ENCODE peak calls at places on chromosomes 1 and 21, in seven cellular contexts. W, A, X, D, S, O and Y are unnamed samples.

GRCh38 chr1:37255111-37255795 is 219.1 kb upstream of the ZC3H12A start:
- DNase-seq in O (peak), X (no peak), D (no peak), W (no peak), A (no peak), S (no peak), Y (peak)

GRCh38 chr1:155042789-155043188 is 8.3 kb upstream of the ADAM15 start:
- DNase-seq in D (no peak), O (no peak), A (no peak), S (no peak), X (no peak), W (no peak), Y (no peak)

GRCh38 chr1:185704181-185704580 is 30.0 kb upstream of the HMCN1 start:
- DNase-seq in D (no peak), O (no peak), W (no peak), X (no peak), A (no peak), S (no peak), Y (no peak)

GRCh38 chr1:232978827-232979226 is 28.4 kb downstream of the NTPCR start:
- DNase-seq in D (no peak), A (no peak), X (no peak), S (peak), O (no peak), W (no peak), Y (no peak)

GRCh38 chr1:1614204-1614953 is 921 bp upstream of the MIB2 start:
- DNase-seq in A (no peak), O (no peak), W (no peak), X (no peak), S (no peak), D (peak), Y (peak)

GRCh38 chr1:98327151-98327918 is 334.2 kb upstream of the SNX7 start:
- DNase-seq in X (no peak), S (no peak), W (no peak), D (no peak), A (no peak), O (no peak), Y (no peak)

GRCh38 chr1:47913225-47913823 is 83.9 kb downstream of the TRABD2B start:
- DNase-seq in S (no peak), X (no peak), A (no peak), O (no peak), D (peak), W (no peak), Y (no peak)

GRCh38 chr1:205518616-205519540 is 14.4 kb downstream of the CDK18 start:
- DNase-seq in D (no peak), O (no peak), X (no peak), S (no peak), W (no peak), A (no peak), Y (no peak)

GRCh38 chr21:41289431-41289830 is 27.2 kb upstream of the FAM3B start:
- DNase-seq in W (no peak), A (peak), X (no peak), D (peak), O (peak), S (no peak), Y (no peak)

GRCh38 chr1:109391626-109392025 is 6.1 kb downstream of the SORT1 start:
- DNase-seq in W (no peak), O (no peak), D (no peak), A (no peak), S (no peak), X (peak), Y (no peak)

GRCh38 chr1:240720891-240721450 is 109.0 kb upstream of the GREM2 start:
- DNase-seq in W (no peak), S (no peak), O (no peak), X (no peak), D (no peak), A (no peak), Y (no peak)

GRCh38 chr1:201172999-201173610 is 17.5 kb upstream of the IGFN1 start:
- DNase-seq in X (no peak), S (no peak), W (no peak), O (no peak), D (no peak), A (no peak), Y (no peak)

GRCh38 chr1:230735447-230735846 is 11.7 kb upstream of the CAPN9 start:
- DNase-seq in D (no peak), W (no peak), A (peak), O (no peak), S (no peak), X (no peak), Y (no peak)

GRCh38 chr1:102899935-102900334 is 208.4 kb downstream of the COL11A1 start:
- DNase-seq in D (no peak), O (no peak), S (no peak), A (no peak), X (no peak), W (no peak), Y (no peak)

GRCh38 chr1:79945391-79945790 is 938.9 kb upstream of the ADGRL4 start:
- DNase-seq in S (no peak), A (no peak), W (no peak), D (no peak), O (no peak), X (no peak), Y (no peak)

GRCh38 chr1:3903141-3904005 is 3.3 kb upstream of the C1orf174 start:
- DNase-seq in A (no peak), O (no peak), W (no peak), S (no peak), X (no peak), D (peak), Y (no peak)

GRCh38 chr1:186420923-186421322 is 40.0 kb downstream of the PDC start:
- DNase-seq in D (no peak), X (no peak), A (no peak), S (no peak), W (no peak), O (no peak), Y (no peak)

GRCh38 chr1:85091647-85092295 is 43.5 kb upstream of the MCOLN3 start:
- DNase-seq in O (no peak), X (no peak), S (no peak), A (no peak), D (no peak), W (no peak), Y (peak)

GRCh38 chr1:17683551-17683950 is 71.6 kb upstream of the ACTL8 start:
- DNase-seq in D (no peak), A (no peak), S (peak), X (no peak), O (no peak), W (no peak), Y (no peak)

GRCh38 chr1:35560256-35561225 is 2.9 kb downstream of the NCDN start:
- DNase-seq in A (no peak), X (no peak), D (no peak), W (no peak), O (no peak), S (no peak), Y (no peak)

GRCh38 chr21:42075686-42076471 is 4.8 kb downstream of the UMODL1 start:
- DNase-seq in A (no peak), O (peak), S (no peak), D (no peak), X (no peak), W (no peak), Y (no peak)

GRCh38 chr1:114755006-114755936 is 2.5 kb downstream of the CSDE1 start:
- DNase-seq in X (no peak), W (no peak), D (no peak), O (no peak), A (no peak), S (no peak), Y (peak)

GRCh38 chr21:22345624-22346023 is 1347.4 kb downstream of the NCAM2 start:
- DNase-seq in W (no peak), D (no peak), S (no peak), O (no peak), A (no peak), X (no peak), Y (no peak)

GRCh38 chr1:53592521-53592982 is 133.4 kb downstream of the DMRTB1 start:
- DNase-seq in S (peak), W (no peak), O (peak), A (no peak), X (no peak), D (no peak), Y (no peak)

GRCh38 chr1:164557270-164557669 is 1.7 kb upstream of the PBX1 start:
- DNase-seq in O (peak), A (no peak), X (no peak), D (no peak), S (no peak), W (no peak), Y (no peak)

GRCh38 chr1:235074335-235075120 is 54.1 kb downstream of the TOMM20 start:
- DNase-seq in D (peak), W (no peak), O (peak), X (no peak), A (no peak), S (peak), Y (no peak)

GRCh38 chr21:28761709-28762356 is 230.8 kb downstream of the LTN1 start:
- DNase-seq in S (no peak), D (no peak), X (no peak), O (no peak), W (no peak), A (no peak), Y (no peak)

DNA sequence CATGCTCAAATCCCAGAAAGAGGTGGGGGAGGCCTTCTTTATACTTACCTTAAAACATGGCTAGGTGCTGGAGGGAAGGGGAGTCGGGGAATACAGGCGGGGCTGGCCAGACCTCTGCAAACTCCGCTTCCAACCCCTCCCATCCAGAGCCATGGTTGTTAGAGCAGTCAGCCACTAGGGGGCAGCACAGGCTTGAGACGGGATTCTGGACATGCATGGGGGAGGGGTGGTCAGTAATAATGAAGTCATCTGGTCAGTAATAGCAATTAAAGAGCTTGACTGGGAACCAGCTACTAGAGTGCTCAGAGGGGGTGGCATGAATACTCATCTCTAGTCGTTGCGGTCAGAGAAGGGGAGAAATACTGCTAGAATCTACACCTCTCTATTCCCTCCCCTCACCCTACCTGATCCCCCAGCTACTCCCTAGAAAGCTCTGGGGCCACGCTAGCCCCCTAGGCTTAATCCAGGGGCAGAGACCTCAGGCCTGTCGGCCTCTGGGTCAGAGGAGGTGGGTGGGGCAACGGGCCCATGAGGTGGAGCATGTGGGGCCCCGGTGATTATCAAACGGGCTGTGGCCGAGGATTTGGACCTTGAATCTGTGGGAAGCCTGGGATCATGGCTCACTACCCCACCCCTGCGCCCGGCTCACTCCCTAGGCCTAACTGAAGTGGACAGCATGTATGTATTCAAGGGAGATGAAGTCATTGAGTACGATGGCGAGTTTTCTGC is 2.9 kb downstream of the CASQ1 start:
- DNase-seq in S (peak), A (peak), D (peak), O (peak), W (peak), X (peak), Y (peak)
- TF ChIP-seq POLR2AphosphoS5 in S (no peak), A (no peak), D (no peak), O (no peak), W (no peak), X (no peak), Y (no peak)

GRCh38 chr1:46401514-46401913 is 7.4 kb downstream of the FAAH start:
- DNase-seq in S (no peak), O (no peak), A (no peak), D (no peak), X (no peak), W (no peak), Y (no peak)
- TF ChIP-seq REST in S (no peak), O (no peak), A (no peak), D (no peak), X (no peak), W (no peak), Y (no peak)

GRCh38 chr1:23554481-23555224 is 4.6 kb downstream of the ID3 start:
- DNase-seq in D (peak), S (peak), O (peak), W (no peak), A (peak), X (no peak), Y (peak)

GRCh38 chr1:23555225-23555801 is 4.0 kb downstream of the ID3 start:
- DNase-seq in S (no peak), X (no peak), O (peak), D (no peak), A (no peak), W (no peak), Y (no peak)

GRCh38 chr1:23556661-23557470 is 2.4 kb downstream of the ID3 start:
- DNase-seq in W (no peak), D (peak), X (no peak), S (no peak), O (peak), A (peak), Y (no peak)

GRCh38 chr1:23557471-23558124 is 1.7 kb downstream of the ID3 start:
- DNase-seq in O (no peak), W (no peak), A (no peak), S (no peak), D (no peak), X (no peak), Y (no peak)

DNA sequence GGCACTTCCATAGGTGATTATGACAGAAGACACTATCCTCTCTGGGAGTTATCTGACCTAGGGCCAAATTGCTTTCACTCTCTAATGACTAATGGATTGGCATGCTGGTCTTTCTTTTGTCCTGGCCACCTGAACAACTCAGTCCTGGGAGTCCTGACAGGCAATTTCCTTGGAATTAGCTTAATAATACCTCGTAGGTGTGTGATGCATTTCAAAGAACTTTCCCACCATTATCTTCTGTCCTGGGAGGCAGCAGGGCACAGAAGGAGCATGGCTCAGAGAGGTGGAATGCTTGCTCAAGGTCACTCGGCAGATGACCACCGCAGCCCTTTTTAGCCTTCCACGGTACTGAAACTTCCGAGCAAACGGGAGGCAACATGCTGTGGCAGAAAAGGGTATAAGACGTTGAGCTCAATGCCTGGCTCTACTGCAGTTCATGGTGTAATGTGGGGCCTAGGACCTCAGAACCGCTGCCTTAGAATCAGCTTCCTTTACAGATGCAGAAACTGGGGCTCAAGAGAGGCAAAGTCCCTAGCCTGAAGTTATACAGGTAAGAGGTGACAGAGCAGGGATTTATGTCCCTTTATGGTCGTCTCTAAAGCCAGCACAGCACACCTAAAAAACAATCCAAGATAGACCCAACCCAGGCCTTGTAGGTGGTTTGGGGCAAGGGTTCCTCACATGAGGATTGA is 3.2 kb downstream of the ID3 start:
- DNase-seq in O (peak), D (peak), A (peak), S (no peak), X (no peak), W (no peak), Y (no peak)
- H3K4me3 ChIP-seq in O (peak), D (peak), A (peak), S (no peak), X (peak), W (peak), Y (no peak)

DNA sequence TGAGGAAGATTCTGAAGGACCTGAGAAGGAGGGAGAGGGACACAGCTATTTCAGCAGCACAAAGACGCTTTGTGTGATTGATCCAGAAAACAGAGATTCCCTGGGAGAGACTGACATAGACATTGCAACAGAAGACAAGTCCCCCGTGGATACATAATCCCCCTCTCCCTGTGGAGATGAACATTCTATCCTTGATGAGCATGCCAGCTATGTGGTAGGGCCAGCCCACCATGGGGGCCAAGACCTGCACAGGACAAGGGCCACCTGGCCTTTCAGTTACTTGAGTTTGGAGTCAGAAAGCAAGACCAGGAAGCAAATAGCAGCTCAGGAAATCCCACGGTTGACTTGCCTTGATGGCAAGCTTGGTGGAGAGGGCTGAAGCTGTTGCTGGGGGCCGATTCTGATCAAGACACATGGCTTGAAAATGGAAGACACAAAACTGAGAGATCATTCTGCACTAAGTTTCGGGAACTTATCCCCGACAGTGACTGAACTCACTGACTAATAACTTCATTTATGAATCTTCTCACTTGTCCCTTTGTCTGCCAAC is 161.4 kb upstream of the SGIP1 start:
- DNase-seq in X (no peak), D (no peak), A (no peak), W (no peak), S (no peak), O (no peak), Y (no peak)
- TF ChIP-seq POLR2AphosphoS5 in X (peak), D (no peak), A (no peak), W (no peak), S (no peak), O (no peak), Y (no peak)

GRCh38 chr1:32703479-32704291 is 1.1 kb upstream of the SYNC start:
- DNase-seq in S (peak), X (no peak), A (no peak), W (no peak), D (no peak), O (peak), Y (no peak)

GRCh38 chr1:32701951-32702598 is 495 bp downstream of the SYNC start:
- DNase-seq in A (no peak), D (no peak), S (no peak), X (no peak), O (peak), W (no peak), Y (no peak)

GRCh38 chr1:32701421-32701911 is 1.1 kb downstream of the SYNC start:
- DNase-seq in X (no peak), A (no peak), W (no peak), S (no peak), O (no peak), D (no peak), Y (no peak)

GRCh38 chr1:32705516-32705915 is 2.9 kb upstream of the SYNC start:
- DNase-seq in X (no peak), O (no peak), A (no peak), W (no peak), D (no peak), S (no peak), Y (no peak)

GRCh38 chr1:32702599-32703478 is at the start of gene SYNC:
- DNase-seq in A (no peak), W (no peak), S (peak), X (no peak), O (peak), D (no peak), Y (no peak)
- TF ChIP-seq REST in A (no peak), W (no peak), S (no peak), X (no peak), O (no peak), D (no peak), Y (no peak)

GRCh38 chr1:27522860-27523665 is 33.1 kb upstream of the WASF2 start:
- DNase-seq in X (no peak), O (peak), W (no peak), D (peak), A (no peak), S (no peak), Y (no peak)
- H3K4me3 ChIP-seq in X (no peak), O (peak), W (no peak), D (peak), A (no peak), S (no peak), Y (no peak)

GRCh38 chr1:21963477-21964217 is 13.2 kb upstream of the CELA3B start:
- DNase-seq in X (peak), O (peak), D (peak), S (peak), A (peak), W (peak), Y (peak)
- TF ChIP-seq POLR2AphosphoS5 in X (no peak), O (no peak), D (no peak), S (no peak), A (no peak), W (peak), Y (no peak)